ENCODE peak calls at places on chromosomes 13 and 19, in four cellular contexts. P is mesenchymal stem cell, V is IMR-90, N is neuronal stem cell. H is an unnamed sample.

GRCh38 chr19:43469160-43469480 is 3.7 kb upstream of the LYPD3 start:
- DNase-seq in P (no peak), V (no peak), N (no peak), H (no peak)

GRCh38 chr19:40603719-40604646 is 2.8 kb downstream of the LTBP4 start:
- DNase-seq in P (peak), V (peak), N (peak), H (peak)

GRCh38 chr19:1862068-1862423 is 1.3 kb downstream of the KLF16 start:
- DNase-seq in P (no peak), V (no peak), N (no peak), H (no peak)

GRCh38 chr13:97249797-97250495 is 27.8 kb downstream of the MBNL2 start:
- DNase-seq in P (no peak), V (no peak), N (no peak), H (no peak)

GRCh38 chr19:2556221-2557092 is 80.5 kb downstream of the GADD45B start:
- DNase-seq in P (no peak), V (no peak), N (no peak), H (no peak)

GRCh38 chr13:102555914-102556553 is 40.8 kb upstream of the TPP2 start:
- DNase-seq in P (peak), V (peak), N (peak), H (peak)

GRCh38 chr19:15702590-15702930 is 25.3 kb upstream of the OR10H2 start:
- DNase-seq in P (no peak), V (no peak), N (no peak), H (peak)

GRCh38 chr13:80084086-80084676 is 256.7 kb downstream of the SPRY2 start:
- DNase-seq in P (peak), V (peak), N (no peak), H (peak)

GRCh38 chr13:22210134-22210930 is 539.5 kb downstream of the FGF9 start:
- DNase-seq in P (no peak), V (no peak), N (no peak), H (peak)

GRCh38 chr19:873084-874019 is 13.9 kb downstream of the CFD start:
- DNase-seq in P (peak), V (peak), N (no peak), H (peak)

GRCh38 chr19:10116085-10116865 is 3.4 kb downstream of the EIF3G start:
- DNase-seq in P (no peak), V (no peak), N (no peak), H (peak)

GRCh38 chr13:24116103-24116502 is 44.4 kb upstream of the SPATA13 start:
- DNase-seq in P (peak), V (no peak), N (no peak), H (no peak)

GRCh38 chr19:3507371-3508120 is 1.4 kb downstream of the FZR1 start:
- DNase-seq in P (peak), V (no peak), N (no peak), H (peak)

GRCh38 chr19:18029617-18030338 is 21.8 kb downstream of the ARRDC2 start:
- DNase-seq in P (peak), V (peak), N (no peak), H (no peak)

GRCh38 chr13:24502567-24503375 is 9.8 kb downstream of the PARP4 start:
- DNase-seq in P (peak), V (peak), N (peak), H (peak)

GRCh38 chr13:93244141-93244917 is 17.7 kb downstream of the GPC6 start:
- DNase-seq in P (peak), V (peak), N (no peak), H (no peak)

GRCh38 chr13:46492946-46493345 is 60.0 kb upstream of the LRCH1 start:
- DNase-seq in P (peak), V (peak), N (peak), H (peak)

GRCh38 chr19:47253467-47253881 is 2.9 kb upstream of the CCDC9 start:
- DNase-seq in P (peak), V (peak), N (no peak), H (peak)

GRCh38 chr19:34661357-34661756 is 15.6 kb downstream of the SCGB2B2 start:
- DNase-seq in P (no peak), V (no peak), N (no peak), H (no peak)

DNA sequence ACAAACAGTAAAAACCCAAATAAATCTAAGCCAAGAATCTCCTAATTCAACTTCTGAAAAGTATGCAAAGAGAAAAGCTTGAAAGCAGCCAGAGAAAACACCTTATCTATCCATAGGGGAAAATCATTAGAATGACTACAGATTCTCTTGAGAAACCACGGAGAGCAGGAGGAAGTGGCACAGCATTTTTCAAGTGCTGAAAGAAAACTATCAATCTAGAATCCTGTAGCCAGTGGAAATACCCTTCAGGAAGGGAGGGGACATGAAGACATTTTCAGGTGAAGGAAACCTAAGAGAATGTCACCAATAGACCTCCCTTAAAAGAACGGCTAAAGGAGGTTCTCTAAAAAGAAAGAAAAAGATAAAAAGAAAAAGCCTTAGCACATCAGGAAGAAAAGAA is 66.2 kb upstream of the XPO4 start:
- DNase-seq in P (no peak), V (no peak), N (no peak), H (no peak)
- H3K4me3 ChIP-seq in P (no peak), V (no peak), N (no peak), H (no peak)

GRCh38 chr13:99582511-99582910 is 81.2 kb downstream of the TM9SF2 start:
- DNase-seq in P (no peak), V (no peak), N (no peak), H (no peak)
- H3K23ac ChIP-seq in P (no peak), V (no peak), N (no peak), H (no peak)

GRCh38 chr13:41019027-41019487 is at the start of gene ELF1:
- DNase-seq in P (peak), V (peak), N (no peak), H (peak)

GRCh38 chr13:41019578-41020347 is 647 bp upstream of the ELF1 start:
- DNase-seq in P (no peak), V (no peak), N (no peak), H (peak)

GRCh38 chr13:41017153-41017552 is 2.0 kb downstream of the ELF1 start:
- DNase-seq in P (peak), V (no peak), N (no peak), H (no peak)

GRCh38 chr13:41017744-41018582 is 1.2 kb downstream of the ELF1 start:
- DNase-seq in P (peak), V (peak), N (no peak), H (no peak)

DNA sequence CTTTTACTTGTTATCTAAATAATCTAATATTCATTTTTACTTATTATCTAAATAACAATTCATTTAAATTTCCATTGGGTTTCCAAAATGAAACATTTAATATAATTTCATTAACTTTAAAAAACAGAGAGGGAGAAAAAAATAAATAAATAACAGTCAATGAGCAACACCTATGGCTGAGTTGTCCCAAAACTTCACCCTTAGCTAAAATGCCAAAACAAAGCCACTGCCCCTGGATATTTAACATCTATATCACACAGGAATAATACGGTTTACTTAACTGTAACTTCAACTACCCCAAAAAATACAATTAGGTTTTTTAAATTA is 570 bp downstream of the ELF1 start:
- DNase-seq in P (no peak), V (no peak), N (no peak), H (no peak)
- H3K4me3 ChIP-seq in P (peak), V (no peak), N (no peak), H (no peak)

DNA sequence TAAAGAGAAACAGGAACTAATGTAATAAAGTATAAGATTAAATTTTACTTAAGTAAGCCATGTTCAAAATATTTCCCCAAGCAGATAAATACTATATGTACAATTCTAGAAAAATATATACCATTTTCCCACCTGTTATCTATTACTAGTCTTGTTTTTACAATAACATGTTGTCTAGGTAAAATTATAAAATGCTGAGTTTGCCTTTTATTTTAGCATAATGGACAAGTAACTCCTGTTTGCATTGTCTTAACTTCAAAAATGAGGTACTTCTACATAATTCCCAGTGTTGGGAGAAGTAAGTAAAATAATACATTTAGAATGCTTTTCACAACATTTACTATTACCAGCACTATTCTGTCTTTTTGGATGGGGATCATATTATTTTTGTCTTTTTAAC is 800.5 kb downstream of the SLITRK6 start:
- DNase-seq in P (no peak), V (no peak), N (no peak), H (no peak)
- H3K23ac ChIP-seq in P (no peak), V (no peak), N (no peak), H (no peak)

GRCh38 chr13:76473552-76474134 is 412.6 kb downstream of the KCTD12 start:
- DNase-seq in P (peak), V (peak), N (peak), H (peak)
- H3K4me3 ChIP-seq in P (no peak), V (no peak), N (no peak), H (no peak)

GRCh38 chr19:7483720-7484201 is 5.1 kb downstream of the PEX11G start:
- DNase-seq in P (no peak), V (no peak), N (no peak), H (no peak)

GRCh38 chr19:7492142-7493055 is 3.6 kb upstream of the PEX11G start:
- DNase-seq in P (peak), V (no peak), N (no peak), H (no peak)

GRCh38 chr19:7486923-7487322 is 1.9 kb downstream of the PEX11G start:
- DNase-seq in P (no peak), V (no peak), N (no peak), H (no peak)

GRCh38 chr19:7489609-7490044 is 792 bp upstream of the PEX11G start:
- DNase-seq in P (no peak), V (no peak), N (no peak), H (peak)

DNA sequence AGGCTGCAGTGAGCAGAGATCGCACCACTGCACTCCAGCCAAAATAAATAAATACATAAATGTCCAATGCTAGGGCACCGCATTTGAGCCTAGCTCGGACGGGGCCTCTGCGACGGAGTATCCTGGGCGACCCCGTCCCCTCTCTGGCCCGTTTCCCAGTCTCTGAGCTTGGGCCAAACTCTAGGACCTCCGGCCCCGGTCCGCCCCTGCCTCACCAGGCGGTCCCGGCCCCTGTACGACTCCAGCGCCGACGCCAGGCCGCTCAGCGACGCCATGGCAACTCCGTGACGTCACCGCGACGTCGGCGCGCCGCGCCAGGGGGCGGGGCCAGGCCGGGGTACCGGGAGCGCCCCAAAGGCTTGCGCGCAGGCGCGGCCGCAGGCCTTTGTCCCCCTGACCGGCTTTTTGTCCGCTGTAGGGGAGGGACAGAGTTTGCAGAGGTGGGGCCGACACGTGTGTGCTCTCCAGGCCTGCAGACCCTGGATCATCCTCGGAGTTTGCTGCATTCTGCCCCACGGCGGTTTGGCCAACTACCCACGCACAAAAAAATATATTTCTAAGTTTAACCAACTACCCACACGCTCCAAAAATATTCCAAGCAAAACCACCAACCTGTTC is at the start of gene PEX11G:
- DNase-seq in P (peak), V (peak), N (peak), H (peak)
- H3K23ac ChIP-seq in P (no peak), V (no peak), N (peak), H (no peak)